ENCODE peak calls at places on chromosomes 12 and 14, in five cellular contexts. D is OCI-LY7, A is astrocyte of the spinal cord, P is mammary epithelial cell, H is hepatocyte. Q is an unnamed sample.

GRCh38 chr12:47993491-47993890 is 10.8 kb downstream of the COL2A1 start:
- DNase-seq in D (no peak), A (no peak), P (no peak), H (no peak), Q (no peak)

GRCh38 chr14:22210906-22211305 is 378.1 kb downstream of the DAD1 start:
- DNase-seq in D (no peak), A (no peak), P (peak), H (no peak), Q (peak)

GRCh38 chr14:20934148-20934762 is 21.0 kb upstream of the RNASE2 start:
- DNase-seq in D (peak), A (no peak), P (no peak), H (peak), Q (peak)

GRCh38 chr14:22386924-22387775 is 201.9 kb downstream of the DAD1 start:
- DNase-seq in D (peak), A (peak), P (peak), H (peak), Q (peak)

GRCh38 chr14:105855893-105856675 is 329.7 kb downstream of the TMEM121 start:
- DNase-seq in D (peak), A (no peak), P (no peak), H (no peak), Q (no peak)

GRCh38 chr14:30180219-30180618 is 252.6 kb upstream of the PRKD1 start:
- DNase-seq in D (no peak), A (peak), P (no peak), H (no peak), Q (no peak)

GRCh38 chr12:108691995-108692808 is 39.1 kb downstream of the CORO1C start:
- DNase-seq in D (peak), A (peak), P (no peak), H (peak), Q (no peak)

GRCh38 chr12:89349814-89350213 is 2.5 kb downstream of the DUSP6 start:
- DNase-seq in D (no peak), A (peak), P (peak), H (no peak), Q (peak)

GRCh38 chr12:106962291-106962690 is 6.6 kb downstream of the TMEM263 start:
- DNase-seq in D (no peak), A (no peak), P (no peak), H (no peak), Q (no peak)

GRCh38 chr12:103917873-103918272 is 12.3 kb upstream of the HSP90B1 start:
- DNase-seq in D (no peak), A (no peak), P (no peak), H (no peak), Q (no peak)

GRCh38 chr12:113908584-113909100 is 57.5 kb downstream of the RBM19 start:
- DNase-seq in D (no peak), A (no peak), P (no peak), H (no peak), Q (no peak)

GRCh38 chr14:20609215-20610001 is 18.2 kb upstream of the RNASE12 start:
- DNase-seq in D (peak), A (peak), P (peak), H (peak), Q (peak)

GRCh38 chr14:55752580-55753365 is 172.8 kb downstream of the KTN1 start:
- DNase-seq in D (no peak), A (peak), P (peak), H (peak), Q (peak)

GRCh38 chr14:90235179-90235976 is 21.0 kb upstream of the PSMC1 start:
- DNase-seq in D (peak), A (peak), P (peak), H (peak), Q (peak)

GRCh38 chr14:91482278-91483023 is 27.7 kb downstream of the PPP4R3A start:
- DNase-seq in D (no peak), A (peak), P (no peak), H (no peak), Q (peak)

GRCh38 chr14:65847065-65847847 is 434.7 kb downstream of the FUT8 start:
- DNase-seq in D (peak), A (no peak), P (no peak), H (no peak), Q (no peak)

GRCh38 chr12:122238861-122239260 is 13.0 kb upstream of the DIABLO start:
- DNase-seq in D (no peak), A (no peak), P (peak), H (no peak), Q (peak)

GRCh38 chr12:68673788-68674187 is 13.0 kb upstream of the NUP107 start:
- DNase-seq in D (no peak), A (no peak), P (no peak), H (no peak), Q (no peak)

GRCh38 chr12:56839489-56840442 is 76.6 kb downstream of the HSD17B6 start:
- DNase-seq in D (peak), A (peak), P (peak), H (peak), Q (peak)

GRCh38 chr14:71908141-71908540 is 24.1 kb upstream of the RGS6 start:
- DNase-seq in D (no peak), A (no peak), P (no peak), H (no peak), Q (no peak)

GRCh38 chr12:120825337-120825736 is 78.8 kb downstream of the SPPL3 start:
- DNase-seq in D (no peak), A (no peak), P (no peak), H (no peak), Q (no peak)

GRCh38 chr14:80770114-80770917 is 171.2 kb downstream of the CEP128 start:
- DNase-seq in D (no peak), A (no peak), P (no peak), H (no peak), Q (no peak)

GRCh38 chr12:71938728-71939385 is at the start of gene TPH2:
- DNase-seq in D (peak), A (peak), P (peak), H (peak), Q (peak)

GRCh38 chr12:52799498-52800211 is 3.7 kb upstream of the KRT3 start:
- DNase-seq in D (no peak), A (no peak), P (no peak), H (no peak), Q (no peak)

DNA sequence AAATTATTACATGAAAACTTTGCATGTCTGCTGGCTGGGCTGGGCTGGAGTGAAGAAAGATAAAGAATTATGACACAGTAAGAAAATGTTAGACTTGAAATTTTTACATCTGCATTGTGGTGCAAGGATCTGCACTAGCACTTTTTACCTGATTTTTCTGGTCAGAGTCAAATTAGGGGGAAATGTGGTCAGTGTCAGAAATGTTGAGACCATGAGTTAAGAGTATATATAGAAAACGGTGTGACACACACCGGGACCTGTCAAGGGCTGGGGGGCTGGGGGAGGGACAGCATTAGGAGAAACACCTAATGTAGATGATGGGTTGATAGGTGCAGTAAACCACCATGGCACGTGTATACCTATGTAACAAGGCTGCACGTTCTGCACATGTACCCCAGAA is 90.3 kb downstream of the IGF1 start:
- DNase-seq in D (no peak), A (no peak), P (no peak), H (no peak), Q (no peak)
- TF ChIP-seq CTCF in D (no peak), A (no peak), P (no peak), H (no peak), Q (no peak)

GRCh38 chr12:16075887-16076286 is 164.8 kb downstream of the DERA start:
- DNase-seq in D (no peak), A (no peak), P (no peak), H (no peak), Q (no peak)

GRCh38 chr12:16076970-16077527 is 165.9 kb downstream of the DERA start:
- DNase-seq in D (no peak), A (no peak), P (no peak), H (peak), Q (no peak)

GRCh38 chr12:16076553-16076952 is 165.4 kb downstream of the DERA start:
- DNase-seq in D (peak), A (peak), P (peak), H (peak), Q (peak)
- TF ChIP-seq CTCF in D (peak), A (peak), P (peak), H (peak), Q (peak)

GRCh38 chr12:133108150-133108549 is 21.9 kb downstream of the ZNF891 start:
- DNase-seq in D (no peak), A (no peak), P (no peak), H (no peak), Q (no peak)
- TF ChIP-seq CTCF in D (no peak), A (no peak), P (no peak), H (no peak), Q (no peak)

DNA sequence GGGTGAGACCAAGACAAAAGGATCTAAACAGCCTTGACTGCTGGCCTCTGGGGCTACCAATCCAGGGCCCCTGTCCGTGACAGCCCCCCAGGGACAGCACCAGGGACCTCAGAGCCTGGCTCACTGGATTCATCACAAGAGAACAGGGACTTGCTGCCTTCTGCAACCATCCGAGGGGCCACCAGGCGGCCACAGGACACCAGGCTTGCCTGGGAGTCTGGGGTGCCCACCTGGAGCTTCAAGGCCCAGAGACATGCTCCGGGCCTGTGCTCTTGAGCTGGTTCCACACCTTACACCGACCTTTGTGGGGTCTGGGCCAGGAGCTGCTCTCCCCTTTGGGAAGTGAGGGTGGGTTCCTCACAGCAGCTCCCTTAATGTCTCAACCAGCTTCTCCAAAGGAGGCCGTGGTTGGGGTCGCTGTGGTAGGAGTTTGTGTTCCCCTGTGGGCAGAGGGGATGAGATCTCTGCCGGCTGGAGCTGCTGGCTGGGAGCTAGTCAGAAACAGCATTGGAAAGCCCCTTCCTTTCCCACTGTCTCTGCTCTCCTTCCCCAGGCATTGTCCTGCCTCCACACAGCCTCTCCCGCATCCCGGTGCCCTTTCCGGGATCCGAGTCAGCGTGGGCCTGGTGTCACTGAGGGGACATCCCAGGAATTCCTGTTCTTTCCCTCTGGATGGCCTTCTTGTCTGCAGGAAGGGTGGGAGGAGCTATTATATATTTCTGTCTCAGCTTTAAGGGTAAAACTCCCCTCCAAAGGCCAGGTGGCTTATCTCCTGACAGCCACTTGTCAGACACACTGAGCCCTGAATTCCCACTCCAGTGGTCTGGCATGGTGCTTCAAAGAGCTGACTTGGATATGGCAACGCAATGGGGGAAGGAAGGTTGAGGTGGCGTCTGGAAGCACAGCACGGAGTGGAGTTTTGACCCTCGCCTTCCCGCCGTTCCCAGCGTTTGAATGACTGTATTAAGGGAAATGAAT is 5.1 kb upstream of the PAPLN start:
- DNase-seq in D (peak), A (no peak), P (no peak), H (peak), Q (no peak)
- TF ChIP-seq CTCF in D (peak), A (peak), P (peak), H (peak), Q (no peak)

GRCh38 chr14:39374846-39375245 is 57.4 kb downstream of the FBXO33 start:
- DNase-seq in D (no peak), A (peak), P (peak), H (no peak), Q (no peak)
- TF ChIP-seq CTCF in D (no peak), A (no peak), P (no peak), H (no peak), Q (no peak)

DNA sequence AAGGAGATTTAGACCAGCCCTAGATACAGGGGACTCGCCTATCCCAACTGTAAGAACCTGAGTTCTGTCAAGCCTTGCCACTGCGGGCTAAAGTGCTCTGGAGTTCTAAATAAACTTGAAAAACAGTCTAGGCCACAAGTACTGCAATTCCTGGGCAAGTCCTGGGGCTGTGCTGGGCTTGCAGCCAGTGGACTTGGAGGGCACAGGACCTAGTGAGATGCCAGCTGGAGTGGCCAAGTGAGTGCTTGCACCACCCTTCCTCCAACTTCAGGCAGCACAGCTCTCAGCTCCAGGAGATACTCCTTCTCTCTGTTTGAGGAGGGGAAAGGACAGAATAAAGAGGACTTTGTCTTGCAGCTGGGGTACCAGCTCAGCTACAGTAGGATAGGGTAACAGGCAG is 307.6 kb upstream of the FBXO33 start:
- DNase-seq in D (no peak), A (no peak), P (no peak), H (no peak), Q (no peak)
- TF ChIP-seq CTCF in D (no peak), A (no peak), P (no peak), H (no peak), Q (no peak)

Q was measured in MCF 10A.